ENCODE peak calls at places on chromosomes 11 and 22, in nine cellular contexts. T is upper lobe of right lung, C is WTC11, F is GM20000, J is brain microvascular endothelial cell, A is nephron progenitor cell, P is pancreas, Y is mesothelial cell of epicardium, X is mucosa of descending colon. N is an unnamed sample.

GRCh38 chr11:79182794-79183193 is 258.0 kb downstream of the TENM4 start:
- DNase-seq in T (no peak), C (no peak), F (no peak), J (peak), A (no peak), P (no peak), Y (no peak), X (no peak), N (no peak)

GRCh38 chr22:39537981-39538380 is 5.4 kb upstream of the RPS19BP1 start:
- DNase-seq in T (no peak), C (no peak), F (no peak), J (no peak), A (no peak), P (no peak), Y (no peak), X (no peak), N (no peak)

GRCh38 chr11:110433393-110434333 is 3.9 kb downstream of the FDX1 start:
- DNase-seq in T (no peak), C (no peak), F (peak), J (no peak), A (no peak), P (no peak), Y (no peak), X (no peak), N (no peak)

GRCh38 chr22:46084943-46085830 is 65.1 kb upstream of the PPARA start:
- DNase-seq in T (peak), C (no peak), F (no peak), J (no peak), A (no peak), P (peak), Y (no peak), X (peak), N (peak)

GRCh38 chr11:122797651-122798050 is 40.6 kb upstream of the CRTAM start:
- DNase-seq in T (no peak), C (no peak), F (no peak), J (no peak), A (no peak), P (no peak), Y (no peak), X (no peak), N (no peak)

GRCh38 chr11:66335531-66336233 is 552 bp downstream of the RIN1 start:
- DNase-seq in T (peak), C (no peak), F (no peak), J (peak), A (peak), P (peak), Y (no peak), X (peak), N (peak)

GRCh38 chr22:23538502-23538860 is 41.6 kb downstream of the IGLL1 start:
- DNase-seq in T (peak), C (no peak), F (no peak), J (no peak), A (no peak), P (peak), Y (no peak), X (no peak), N (no peak)

GRCh38 chr22:45534339-45535192 is 31.9 kb downstream of the FBLN1 start:
- DNase-seq in T (no peak), C (no peak), F (no peak), J (no peak), A (no peak), P (no peak), Y (no peak), X (no peak), N (no peak)

GRCh38 chr11:125171974-125172373 is 7.4 kb downstream of the PKNOX2 start:
- DNase-seq in T (no peak), C (no peak), F (no peak), J (no peak), A (peak), P (no peak), Y (no peak), X (no peak), N (no peak)

GRCh38 chr11:78688460-78688859 is 113.8 kb upstream of the NARS2 start:
- DNase-seq in T (no peak), C (no peak), F (no peak), J (no peak), A (no peak), P (no peak), Y (no peak), X (no peak), N (no peak)

GRCh38 chr11:34184505-34185015 is 79.1 kb downstream of the NAT10 start:
- DNase-seq in T (no peak), C (no peak), F (no peak), J (no peak), A (no peak), P (no peak), Y (no peak), X (no peak), N (no peak)

GRCh38 chr11:11841121-11841604 is 609 bp upstream of the USP47 start:
- DNase-seq in T (peak), C (peak), F (no peak), J (no peak), A (peak), P (no peak), Y (peak), X (peak), N (no peak)

GRCh38 chr22:38086001-38086845 is 2.2 kb upstream of the SLC16A8 start:
- DNase-seq in T (no peak), C (no peak), F (no peak), J (no peak), A (no peak), P (no peak), Y (no peak), X (no peak), N (peak)

GRCh38 chr11:35407041-35407440 is 12.3 kb downstream of the SLC1A2 start:
- DNase-seq in T (no peak), C (no peak), F (no peak), J (no peak), A (no peak), P (no peak), Y (no peak), X (no peak), N (no peak)

GRCh38 chr11:127521413-127521812 is 520.8 kb upstream of the KIRREL3 start:
- DNase-seq in T (no peak), C (no peak), F (no peak), J (no peak), A (no peak), P (no peak), Y (no peak), X (no peak), N (no peak)

GRCh38 chr11:66479741-66480115 is 506 bp upstream of the DPP3 start:
- DNase-seq in T (no peak), C (no peak), F (no peak), J (no peak), A (no peak), P (no peak), Y (no peak), X (no peak), N (no peak)

GRCh38 chr11:76169473-76169881 is 36.8 kb downstream of the WNT11 start:
- DNase-seq in T (no peak), C (no peak), F (no peak), J (no peak), A (no peak), P (no peak), Y (no peak), X (no peak), N (no peak)

GRCh38 chr11:12271826-12272366 is 105.5 kb upstream of the PARVA start:
- DNase-seq in T (no peak), C (no peak), F (no peak), J (no peak), A (no peak), P (no peak), Y (no peak), X (no peak), N (no peak)

GRCh38 chr11:76086713-76087635 is 119.3 kb downstream of the WNT11 start:
- DNase-seq in T (no peak), C (no peak), F (no peak), J (peak), A (no peak), P (no peak), Y (no peak), X (no peak), N (no peak)

GRCh38 chr11:76935030-76935429 is 74.3 kb downstream of the ACER3 start:
- DNase-seq in T (no peak), C (no peak), F (no peak), J (no peak), A (no peak), P (no peak), Y (no peak), X (no peak), N (no peak)

GRCh38 chr11:43360361-43361032 is 1.8 kb downstream of the TTC17 start:
- DNase-seq in T (no peak), C (no peak), F (no peak), J (no peak), A (no peak), P (no peak), Y (no peak), X (no peak), N (no peak)

GRCh38 chr11:43358308-43358669 is 431 bp upstream of the TTC17 start:
- DNase-seq in T (no peak), C (no peak), F (no peak), J (no peak), A (no peak), P (no peak), Y (no peak), X (no peak), N (no peak)

GRCh38 chr11:43358670-43359431 is at the start of gene TTC17:
- DNase-seq in T (peak), C (peak), F (peak), J (peak), A (peak), P (peak), Y (peak), X (peak), N (peak)

GRCh38 chr11:43354311-43354710 is 4.4 kb upstream of the TTC17 start:
- DNase-seq in T (no peak), C (no peak), F (no peak), J (no peak), A (no peak), P (no peak), Y (no peak), X (no peak), N (no peak)

GRCh38 chr11:43359432-43359818 is 705 bp downstream of the TTC17 start:
- DNase-seq in T (no peak), C (peak), F (peak), J (peak), A (no peak), P (no peak), Y (no peak), X (no peak), N (no peak)
- TF ChIP-seq CTCF in T (no peak), C (no peak), F (no peak), J (peak), A (no peak), P (no peak), Y (no peak), X (no peak), N (peak)

GRCh38 chr11:128555606-128556005 is 31.8 kb downstream of the ETS1 start:
- DNase-seq in T (no peak), C (peak), F (no peak), J (no peak), A (no peak), P (no peak), Y (no peak), X (peak), N (no peak)
- TF ChIP-seq CTCF in T (peak), C (no peak), F (no peak), J (peak), A (no peak), P (no peak), Y (no peak), X (no peak), N (peak)

GRCh38 chr22:29703595-29704195 is 16.1 kb upstream of the CABP7 start:
- DNase-seq in T (no peak), C (no peak), F (no peak), J (no peak), A (no peak), P (no peak), Y (no peak), X (no peak), N (no peak)

GRCh38 chr22:29702025-29702930 is 17.5 kb upstream of the CABP7 start:
- DNase-seq in T (no peak), C (no peak), F (no peak), J (no peak), A (no peak), P (no peak), Y (no peak), X (peak), N (no peak)

GRCh38 chr22:29700206-29700948 is 19.4 kb upstream of the CABP7 start:
- DNase-seq in T (no peak), C (no peak), F (no peak), J (no peak), A (no peak), P (no peak), Y (no peak), X (no peak), N (no peak)

GRCh38 chr22:29702931-29703594 is 16.7 kb upstream of the CABP7 start:
- DNase-seq in T (peak), C (no peak), F (no peak), J (no peak), A (no peak), P (no peak), Y (no peak), X (no peak), N (no peak)

GRCh38 chr22:29700949-29701927 is 18.6 kb upstream of the CABP7 start:
- DNase-seq in T (no peak), C (peak), F (no peak), J (no peak), A (no peak), P (no peak), Y (no peak), X (peak), N (no peak)
- TF ChIP-seq CTCF in T (no peak), C (no peak), F (no peak), J (peak), A (no peak), P (no peak), Y (no peak), X (no peak), N (peak)

GRCh38 chr11:8209208-8209807 is 40.5 kb upstream of the RIC3 start:
- DNase-seq in T (no peak), C (peak), F (peak), J (no peak), A (no peak), P (peak), Y (peak), X (peak), N (peak)
- TF ChIP-seq CTCF in T (peak), C (peak), F (peak), J (peak), A (no peak), P (peak), Y (no peak), X (no peak), N (peak)